ENCODE peak calls at places on chromosome 17, in nine cellular contexts. L is endodermal cell; H is body of pancreas; N is GM23248; G is mucosa of descending colon; S is effector memory CD4-positive, alpha-beta T cell; X is upper lobe of right lung; B is adrenal gland; J is tibial artery. F is an unnamed sample. For H3K4me1, the result is how much of the 10 kb centered on the place peaks cover.

GRCh38 chr17:72726936-72727335 is 365.6 kb downstream of the SLC39A11 start:
- DNase-seq in L (no peak), J (no peak), H (no peak), B (no peak), X (no peak), N (no peak), G (no peak), S (no peak), F (no peak)

GRCh38 chr17:50560931-50561750 is 626 bp downstream of the CACNA1G start:
- DNase-seq in L (peak), G (no peak), J (no peak), N (peak), B (no peak), H (no peak), S (no peak), X (no peak), F (peak)

GRCh38 chr17:62653002-62653830 is 25.7 kb downstream of the MRC2 start:
- DNase-seq in J (peak), L (peak), S (peak), B (peak), H (peak), N (peak), X (peak), G (peak), F (peak)

GRCh38 chr17:73770115-73770848 is 126.0 kb upstream of the SDK2 start:
- DNase-seq in L (no peak), S (no peak), X (peak), J (peak), G (peak), B (peak), H (peak), N (peak), F (peak)

GRCh38 chr17:21376835-21377690 is 906 bp downstream of the KCNJ12 start:
- DNase-seq in L (peak), B (no peak), N (peak), S (no peak), J (no peak), X (no peak), H (no peak), G (peak), F (peak)

GRCh38 chr17:41793749-41794602 is 7.5 kb upstream of the JUP start:
- DNase-seq in G (peak), B (no peak), L (peak), H (no peak), J (no peak), S (no peak), N (peak), X (no peak), F (peak)

GRCh38 chr17:48429638-48430586 is at the start of gene SKAP1:
- DNase-seq in L (peak), S (peak), G (peak), J (no peak), N (peak), H (peak), B (no peak), X (peak), F (peak)

GRCh38 chr17:34730816-34731215 is 151.4 kb downstream of the TMEM132E start:
- DNase-seq in L (peak), N (no peak), G (no peak), B (no peak), X (no peak), H (no peak), S (no peak), J (no peak), F (no peak)

GRCh38 chr17:82684207-82684903 is 14.1 kb downstream of the RAB40B start:
- DNase-seq in G (peak), X (no peak), S (no peak), B (no peak), H (peak), J (no peak), N (peak), L (no peak), F (peak)

GRCh38 chr17:1180434-1180742 is 607 bp upstream of the ABR start:
- DNase-seq in B (no peak), L (no peak), N (no peak), J (no peak), H (no peak), G (no peak), S (no peak), X (no peak), F (no peak)

GRCh38 chr17:73823684-73824083 is 179.4 kb upstream of the SDK2 start:
- DNase-seq in N (no peak), J (no peak), B (no peak), S (no peak), G (no peak), L (no peak), H (no peak), X (no peak), F (no peak)

GRCh38 chr17:76922084-76922483 is 53.9 kb downstream of the MGAT5B start:
- DNase-seq in B (no peak), N (no peak), G (no peak), X (no peak), H (no peak), J (no peak), L (no peak), S (no peak), F (no peak)

GRCh38 chr17:66469890-66470289 is 167.5 kb downstream of the PRKCA start:
- DNase-seq in G (no peak), H (no peak), N (no peak), L (no peak), X (no peak), B (no peak), S (no peak), J (no peak), F (no peak)

GRCh38 chr17:49227436-49228261 is 2.9 kb downstream of the PHOSPHO1 start:
- DNase-seq in S (peak), B (peak), G (peak), H (peak), N (peak), L (peak), J (peak), X (peak), F (peak)

GRCh38 chr17:69326302-69327059 is 452 bp downstream of the ABCA5 start:
- DNase-seq in B (no peak), H (no peak), J (no peak), S (no peak), X (no peak), G (peak), N (peak), L (no peak), F (peak)

GRCh38 chr17:7992924-7993323 is 9.5 kb upstream of the GUCY2D start:
- DNase-seq in G (no peak), X (no peak), J (no peak), L (no peak), B (no peak), S (no peak), N (no peak), H (no peak), F (no peak)

GRCh38 chr17:77107506-77108433 is 33.0 kb upstream of the SEC14L1 start:
- DNase-seq in L (no peak), B (no peak), N (peak), S (peak), H (no peak), J (no peak), X (no peak), G (no peak), F (no peak)

GRCh38 chr17:80510132-80510531 is 33.7 kb upstream of the NPTX1 start:
- DNase-seq in G (no peak), H (no peak), B (no peak), X (no peak), S (no peak), N (no peak), J (no peak), L (no peak), F (no peak)

GRCh38 chr17:4199818-4200402 is 56.9 kb downstream of the CYB5D2 start:
- DNase-seq in B (no peak), X (no peak), J (no peak), S (no peak), L (peak), N (peak), G (peak), H (peak), F (peak)

GRCh38 chr17:4502466-4503154 is 3.9 kb downstream of the SPNS2 start:
- DNase-seq in N (no peak), B (no peak), H (no peak), S (no peak), L (peak), J (no peak), X (no peak), G (no peak), F (no peak)

GRCh38 chr17:69711504-69711903 is 297.0 kb downstream of the MAP2K6 start:
- DNase-seq in H (no peak), S (no peak), B (no peak), N (no peak), J (no peak), X (no peak), G (no peak), L (no peak), F (no peak)

GRCh38 chr17:37417852-37418251 is 11.2 kb downstream of the TADA2A start:
- DNase-seq in B (no peak), X (no peak), J (no peak), S (no peak), G (no peak), L (no peak), H (no peak), N (peak), F (no peak)

GRCh38 chr17:66087073-66087472 is 104.9 kb downstream of the CEP112 start:
- DNase-seq in B (no peak), J (no peak), S (no peak), N (peak), X (no peak), L (no peak), G (no peak), H (no peak), F (no peak)

DNA sequence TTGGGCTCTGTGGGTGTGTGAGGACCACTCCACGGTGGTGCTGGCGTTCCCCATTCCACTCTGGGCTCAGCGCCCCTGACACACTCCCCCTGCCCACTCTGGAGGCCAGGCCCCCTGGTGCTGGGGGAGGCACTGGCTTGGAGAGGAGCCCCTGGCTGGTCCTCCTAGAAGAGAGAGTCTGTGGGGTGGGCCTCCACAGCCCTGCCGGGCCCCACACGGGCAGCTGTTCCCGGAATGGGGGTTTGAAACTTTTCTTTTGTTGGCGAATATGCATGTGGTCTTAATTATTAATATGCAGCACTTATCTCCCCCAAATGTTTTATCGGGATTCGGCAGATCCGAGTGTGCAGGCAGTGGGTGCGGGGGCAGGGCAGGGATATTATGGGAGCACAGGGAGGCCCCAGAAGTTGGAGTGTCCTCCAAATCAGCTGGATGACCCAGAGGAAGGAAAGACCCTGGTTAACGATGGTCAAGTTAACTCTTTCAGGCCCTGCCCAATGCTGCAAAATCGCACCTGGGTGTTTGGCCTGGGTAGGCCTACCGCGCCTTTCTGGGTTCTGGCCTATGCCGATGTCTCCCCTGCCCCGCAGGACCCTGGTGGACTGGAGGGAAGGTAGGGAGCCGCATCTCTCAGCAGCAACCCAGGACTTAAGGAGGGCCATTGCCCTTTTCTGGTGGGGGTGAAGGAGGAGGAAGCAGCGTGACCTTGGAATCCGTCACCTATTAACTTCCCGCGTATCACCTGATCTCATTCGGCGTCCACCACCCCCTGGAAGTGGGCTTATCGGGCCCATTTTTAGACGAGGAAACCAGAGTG is 36.0 kb downstream of the TMEM235 start:
- DNase-seq in H (no peak), N (no peak), G (no peak), X (peak), B (no peak), S (no peak), J (no peak), L (peak), F (peak)
- H3K4me1 ChIP-seq in H (under half), N (under half), G (under half), X (half or more), B (under half), S (under half), J (under half), L (under half), F (half or more)

GRCh38 chr17:40306395-40306794 is 2.6 kb upstream of the RARA start:
- DNase-seq in H (no peak), B (no peak), G (no peak), J (no peak), S (no peak), L (peak), N (peak), X (no peak), F (no peak)
- H3K4me1 ChIP-seq in H (under half), B (under half), G (under half), J (under half), S (half or more), L (under half), N (half or more), X (half or more), F (half or more)

GRCh38 chr17:39922006-39922405 is 3.6 kb upstream of the GSDMB start:
- DNase-seq in X (no peak), H (no peak), J (no peak), G (no peak), S (no peak), L (no peak), B (no peak), N (no peak), F (peak)
- H3K4me1 ChIP-seq in X (under half), H (under half), J (under half), G (under half), S (half or more), L (under half), B (under half), N (under half), F (under half)

GRCh38 chr17:75891605-75892555 is 4.9 kb downstream of the TRIM65 start:
- DNase-seq in B (no peak), G (no peak), L (peak), S (no peak), J (no peak), H (no peak), X (peak), N (no peak), F (no peak)

GRCh38 chr17:75889454-75889853 is 7.3 kb downstream of the TRIM65 start:
- DNase-seq in N (no peak), X (no peak), H (no peak), J (no peak), G (no peak), B (no peak), L (no peak), S (no peak), F (no peak)

GRCh38 chr17:75892556-75893224 is 4.1 kb downstream of the TRIM65 start:
- DNase-seq in G (no peak), S (no peak), H (no peak), L (no peak), X (peak), J (no peak), N (no peak), B (no peak), F (no peak)

GRCh38 chr17:75891022-75891604 is 5.6 kb downstream of the TRIM65 start:
- DNase-seq in H (no peak), B (no peak), G (no peak), X (peak), N (no peak), L (no peak), J (no peak), S (no peak), F (no peak)

DNA sequence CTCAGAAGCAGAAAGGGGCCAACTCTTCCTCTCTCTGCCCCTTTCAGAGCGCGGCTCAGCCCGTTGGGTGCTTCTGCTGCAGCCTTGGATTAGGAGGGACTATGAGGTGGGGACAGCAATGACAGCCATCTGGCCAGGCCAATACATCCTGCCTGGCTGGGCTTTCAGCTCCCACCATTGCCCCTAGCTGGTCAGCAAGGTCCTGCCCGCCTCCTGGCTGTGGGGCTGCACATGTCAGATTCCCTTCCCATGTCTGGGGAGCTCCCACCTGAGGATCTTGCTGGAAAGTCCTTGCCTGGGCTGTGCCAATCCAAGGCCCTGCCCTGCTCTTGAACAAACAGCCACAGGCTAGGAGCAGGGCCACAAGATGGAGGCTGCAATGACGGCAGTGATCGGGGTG is 8.3 kb downstream of the TRIM65 start:
- DNase-seq in J (no peak), N (no peak), H (no peak), X (no peak), B (no peak), S (no peak), L (peak), G (no peak), F (no peak)
- H3K4me1 ChIP-seq in J (under half), N (under half), H (under half), X (under half), B (under half), S (under half), L (under half), G (under half), F (under half)

GRCh38 chr17:63707151-63707550 is 7.2 kb upstream of the LIMD2 start:
- DNase-seq in L (peak), S (no peak), B (no peak), H (no peak), G (no peak), X (peak), J (no peak), N (no peak), F (no peak)
- H3K4me1 ChIP-seq in L (under half), S (half or more), B (under half), H (under half), G (under half), X (under half), J (under half), N (under half), F (under half)

GRCh38 chr17:79026345-79027273 is 2.6 kb downstream of the C1QTNF1 start:
- DNase-seq in J (peak), L (peak), B (peak), S (no peak), N (peak), G (no peak), X (peak), H (peak), F (no peak)

GRCh38 chr17:79023886-79024771 is at the start of gene C1QTNF1:
- DNase-seq in G (peak), N (peak), X (peak), J (peak), B (peak), H (peak), S (no peak), L (peak), F (peak)

GRCh38 chr17:79027274-79027924 is 3.4 kb downstream of the C1QTNF1 start:
- DNase-seq in X (peak), J (peak), S (no peak), L (peak), H (peak), G (no peak), B (peak), N (peak), F (peak)

GRCh38 chr17:79023180-79023705 is 726 bp upstream of the C1QTNF1 start:
- DNase-seq in N (no peak), X (peak), S (no peak), L (no peak), J (no peak), H (peak), G (no peak), B (peak), F (no peak)

GRCh38 chr17:79024901-79025737 is 1.1 kb downstream of the C1QTNF1 start:
- DNase-seq in X (peak), G (peak), N (peak), B (no peak), H (peak), L (peak), S (no peak), J (peak), F (no peak)
- H3K4me1 ChIP-seq in X (half or more), G (under half), N (under half), B (half or more), H (half or more), L (under half), S (under half), J (half or more), F (under half)

GRCh38 chr17:46810837-46811236 is 7.7 kb downstream of the WNT3 start:
- DNase-seq in S (no peak), L (no peak), B (no peak), J (no peak), H (no peak), G (no peak), X (no peak), N (no peak), F (no peak)
- H3K4me1 ChIP-seq in S (under half), L (under half), B (under half), J (under half), H (under half), G (under half), X (under half), N (under half), F (under half)

GRCh38 chr17:52147872-52148271 is 10.6 kb downstream of the CA10 start:
- DNase-seq in B (no peak), G (no peak), L (no peak), J (no peak), S (no peak), X (no peak), H (no peak), N (no peak), F (no peak)
- H3K4me1 ChIP-seq in B (under half), G (under half), L (under half), J (under half), S (under half), X (under half), H (under half), N (under half), F (under half)

GRCh38 chr17:57923182-57923872 is 31.9 kb downstream of the CUEDC1 start:
- DNase-seq in H (no peak), J (no peak), G (no peak), S (no peak), X (no peak), L (no peak), B (no peak), N (no peak), F (no peak)
- H3K4me1 ChIP-seq in H (half or more), J (under half), G (under half), S (under half), X (half or more), L (under half), B (under half), N (under half), F (under half)

GRCh38 chr17:64634217-64634616 is 27.9 kb downstream of the SMURF2 start:
- DNase-seq in S (no peak), L (no peak), H (no peak), J (no peak), B (no peak), G (no peak), N (no peak), X (no peak), F (no peak)
- H3K4me1 ChIP-seq in S (under half), L (under half), H (under half), J (under half), B (under half), G (under half), N (half or more), X (under half), F (under half)